ENCODE peak calls at places on chromosomes 1 and 21, in eight cellular contexts. One of them, this sample, is unnamed.

GRCh38 chr1:109201123-109201703 is 12.5 kb upstream of the SARS1 start:
- DNase-seq in M059J: peak
- DNase-seq in activated T-helper 9 cell treated with anti-CD3 and anti-CD28 coated beads, Interleukin-2, amount 50 U/mL, for 16 hours: peak
- DNase-seq in NCI-H187 treated with DMSO at 0.1 percent for 48 hours: peak
- DNase-seq in ELF-1: peak
- DNase-seq in cardiac fibroblast: peak
- DNase-seq in activated CD8-positive, alpha-beta memory T cell treated with anti-CD3 and anti-CD28 coated beads, Interleukin-2, amount 50 U/mL, for 4 hours: peak
- DNase-seq in putamen: peak
- DNase-seq in this sample: peak

GRCh38 chr1:175702079-175702795 is 41.2 kb downstream of the TNR start:
- DNase-seq in cardiac fibroblast: no peak
- DNase-seq in M059J: no peak
- DNase-seq in NCI-H187 treated with DMSO at 0.1 percent for 48 hours: no peak
- DNase-seq in putamen: peak
- DNase-seq in activated CD8-positive, alpha-beta memory T cell treated with anti-CD3 and anti-CD28 coated beads, Interleukin-2, amount 50 U/mL, for 4 hours: no peak
- DNase-seq in activated T-helper 9 cell treated with anti-CD3 and anti-CD28 coated beads, Interleukin-2, amount 50 U/mL, for 16 hours: no peak
- DNase-seq in ELF-1: peak
- DNase-seq in this sample: no peak

GRCh38 chr1:154725841-154726240 is 117.9 kb upstream of the ADAR start:
- DNase-seq in activated CD8-positive, alpha-beta memory T cell treated with anti-CD3 and anti-CD28 coated beads, Interleukin-2, amount 50 U/mL, for 4 hours: no peak
- DNase-seq in activated T-helper 9 cell treated with anti-CD3 and anti-CD28 coated beads, Interleukin-2, amount 50 U/mL, for 16 hours: no peak
- DNase-seq in putamen: no peak
- DNase-seq in NCI-H187 treated with DMSO at 0.1 percent for 48 hours: no peak
- DNase-seq in ELF-1: no peak
- DNase-seq in cardiac fibroblast: no peak
- DNase-seq in M059J: no peak
- DNase-seq in this sample: no peak

GRCh38 chr1:101408212-101409042 is 171.6 kb downstream of the S1PR1 start:
- DNase-seq in activated T-helper 9 cell treated with anti-CD3 and anti-CD28 coated beads, Interleukin-2, amount 50 U/mL, for 16 hours: no peak
- DNase-seq in ELF-1: no peak
- DNase-seq in activated CD8-positive, alpha-beta memory T cell treated with anti-CD3 and anti-CD28 coated beads, Interleukin-2, amount 50 U/mL, for 4 hours: no peak
- DNase-seq in M059J: no peak
- DNase-seq in putamen: no peak
- DNase-seq in NCI-H187 treated with DMSO at 0.1 percent for 48 hours: no peak
- DNase-seq in cardiac fibroblast: no peak
- DNase-seq in this sample: no peak

GRCh38 chr1:213474054-213474453 is 423.0 kb downstream of the RPS6KC1 start:
- DNase-seq in cardiac fibroblast: peak
- DNase-seq in activated CD8-positive, alpha-beta memory T cell treated with anti-CD3 and anti-CD28 coated beads, Interleukin-2, amount 50 U/mL, for 4 hours: no peak
- DNase-seq in ELF-1: no peak
- DNase-seq in M059J: no peak
- DNase-seq in activated T-helper 9 cell treated with anti-CD3 and anti-CD28 coated beads, Interleukin-2, amount 50 U/mL, for 16 hours: no peak
- DNase-seq in putamen: no peak
- DNase-seq in NCI-H187 treated with DMSO at 0.1 percent for 48 hours: no peak
- DNase-seq in this sample: no peak

GRCh38 chr1:205456868-205457724 is 1.3 kb upstream of the BLACAT1 start:
- DNase-seq in M059J: no peak
- DNase-seq in ELF-1: peak
- DNase-seq in putamen: no peak
- DNase-seq in NCI-H187 treated with DMSO at 0.1 percent for 48 hours: peak
- DNase-seq in cardiac fibroblast: no peak
- DNase-seq in activated T-helper 9 cell treated with anti-CD3 and anti-CD28 coated beads, Interleukin-2, amount 50 U/mL, for 16 hours: no peak
- DNase-seq in activated CD8-positive, alpha-beta memory T cell treated with anti-CD3 and anti-CD28 coated beads, Interleukin-2, amount 50 U/mL, for 4 hours: no peak
- DNase-seq in this sample: no peak

GRCh38 chr1:27526569-27527222 is 36.7 kb upstream of the WASF2 start:
- DNase-seq in activated T-helper 9 cell treated with anti-CD3 and anti-CD28 coated beads, Interleukin-2, amount 50 U/mL, for 16 hours: no peak
- DNase-seq in activated CD8-positive, alpha-beta memory T cell treated with anti-CD3 and anti-CD28 coated beads, Interleukin-2, amount 50 U/mL, for 4 hours: no peak
- DNase-seq in cardiac fibroblast: peak
- DNase-seq in ELF-1: no peak
- DNase-seq in putamen: no peak
- DNase-seq in NCI-H187 treated with DMSO at 0.1 percent for 48 hours: no peak
- DNase-seq in M059J: no peak
- DNase-seq in this sample: peak

GRCh38 chr21:45574081-45574501 is 31.9 kb upstream of the SLC19A1 start:
- DNase-seq in ELF-1: peak
- DNase-seq in activated T-helper 9 cell treated with anti-CD3 and anti-CD28 coated beads, Interleukin-2, amount 50 U/mL, for 16 hours: no peak
- DNase-seq in activated CD8-positive, alpha-beta memory T cell treated with anti-CD3 and anti-CD28 coated beads, Interleukin-2, amount 50 U/mL, for 4 hours: no peak
- DNase-seq in M059J: no peak
- DNase-seq in NCI-H187 treated with DMSO at 0.1 percent for 48 hours: no peak
- DNase-seq in putamen: no peak
- DNase-seq in cardiac fibroblast: no peak
- DNase-seq in this sample: no peak

GRCh38 chr1:230109871-230110667 is 43.0 kb downstream of the GALNT2 start:
- DNase-seq in activated CD8-positive, alpha-beta memory T cell treated with anti-CD3 and anti-CD28 coated beads, Interleukin-2, amount 50 U/mL, for 4 hours: peak
- DNase-seq in putamen: no peak
- DNase-seq in cardiac fibroblast: no peak
- DNase-seq in NCI-H187 treated with DMSO at 0.1 percent for 48 hours: no peak
- DNase-seq in M059J: no peak
- DNase-seq in ELF-1: no peak
- DNase-seq in activated T-helper 9 cell treated with anti-CD3 and anti-CD28 coated beads, Interleukin-2, amount 50 U/mL, for 16 hours: peak
- DNase-seq in this sample: no peak

GRCh38 chr1:36913016-36913415 is 121.3 kb downstream of the GRIK3 start:
- DNase-seq in M059J: no peak
- DNase-seq in activated T-helper 9 cell treated with anti-CD3 and anti-CD28 coated beads, Interleukin-2, amount 50 U/mL, for 16 hours: no peak
- DNase-seq in cardiac fibroblast: no peak
- DNase-seq in activated CD8-positive, alpha-beta memory T cell treated with anti-CD3 and anti-CD28 coated beads, Interleukin-2, amount 50 U/mL, for 4 hours: no peak
- DNase-seq in putamen: no peak
- DNase-seq in ELF-1: no peak
- DNase-seq in NCI-H187 treated with DMSO at 0.1 percent for 48 hours: no peak
- DNase-seq in this sample: no peak

GRCh38 chr1:118154220-118154619 is 30.8 kb downstream of the SPAG17 start:
- DNase-seq in M059J: peak
- DNase-seq in ELF-1: no peak
- DNase-seq in putamen: no peak
- DNase-seq in cardiac fibroblast: peak
- DNase-seq in activated CD8-positive, alpha-beta memory T cell treated with anti-CD3 and anti-CD28 coated beads, Interleukin-2, amount 50 U/mL, for 4 hours: no peak
- DNase-seq in NCI-H187 treated with DMSO at 0.1 percent for 48 hours: no peak
- DNase-seq in activated T-helper 9 cell treated with anti-CD3 and anti-CD28 coated beads, Interleukin-2, amount 50 U/mL, for 16 hours: no peak
- DNase-seq in this sample: no peak

GRCh38 chr1:184792450-184792969 is 37.9 kb upstream of the EDEM3 start:
- DNase-seq in activated T-helper 9 cell treated with anti-CD3 and anti-CD28 coated beads, Interleukin-2, amount 50 U/mL, for 16 hours: no peak
- DNase-seq in activated CD8-positive, alpha-beta memory T cell treated with anti-CD3 and anti-CD28 coated beads, Interleukin-2, amount 50 U/mL, for 4 hours: no peak
- DNase-seq in M059J: peak
- DNase-seq in NCI-H187 treated with DMSO at 0.1 percent for 48 hours: no peak
- DNase-seq in putamen: peak
- DNase-seq in cardiac fibroblast: peak
- DNase-seq in ELF-1: peak
- DNase-seq in this sample: peak